ENCODE peak calls at places on chromosome 12, in five cellular contexts. G is sigmoid colon, Q is Peyer's patch, M is breast epithelium, Y is ovary. T is an unnamed sample.
A peak's percentile ranks its signal among the peaks of the same experiment; 100 is the strongest.

GRCh38 chr12:47717443-47718193 is 7.7 kb downstream of the ENDOU start:
- DNase-seq in G (peak; percentile 93), Q (peak; percentile 32), M (peak; percentile 61), Y (peak; percentile 86), T (peak; percentile 95)

GRCh38 chr12:109595321-109595902 is 21.8 kb downstream of the MVK start:
- DNase-seq in G (no peak), Q (no peak), M (no peak), Y (no peak), T (no peak)

GRCh38 chr12:67633708-67634107 is 14.8 kb upstream of the DYRK2 start:
- DNase-seq in G (no peak), Q (peak; percentile 57), M (no peak), Y (no peak), T (no peak)

GRCh38 chr12:6550294-6551062 is 5.4 kb downstream of the IFFO1 start:
- DNase-seq in G (no peak), Q (no peak), M (no peak), Y (no peak), T (no peak)

GRCh38 chr12:131290255-131290959 is 336.7 kb downstream of the ADGRD1 start:
- DNase-seq in G (no peak), Q (no peak), M (no peak), Y (no peak), T (peak; percentile 39)

GRCh38 chr12:124568431-124569374 is 1.3 kb upstream of the NCOR2 start:
- DNase-seq in G (peak; percentile 94), Q (peak; percentile 64), M (peak; percentile 71), Y (peak; percentile 82), T (peak; percentile 93)

GRCh38 chr12:92905811-92906554 is 23.1 kb downstream of the EEA1 start:
- DNase-seq in G (no peak), Q (no peak), M (no peak), Y (no peak), T (no peak)

GRCh38 chr12:60415361-60415760 is 819.5 kb downstream of the SLC16A7 start:
- DNase-seq in G (no peak), Q (no peak), M (no peak), Y (no peak), T (no peak)

GRCh38 chr12:46915861-46916260 is 90.1 kb upstream of the SLC38A4 start:
- DNase-seq in G (no peak), Q (no peak), M (no peak), Y (no peak), T (no peak)

GRCh38 chr12:111532741-111533140 is 66.4 kb downstream of the ATXN2 start:
- DNase-seq in G (no peak), Q (no peak), M (no peak), Y (no peak), T (no peak)

GRCh38 chr12:63978519-63978918 is 134.0 kb downstream of the SRGAP1 start:
- DNase-seq in G (no peak), Q (no peak), M (no peak), Y (no peak), T (no peak)

GRCh38 chr12:4478933-4479332 is 33.3 kb upstream of the FGF6 start:
- DNase-seq in G (no peak), Q (no peak), M (no peak), Y (no peak), T (no peak)

GRCh38 chr12:46371718-46372130 is 849 bp downstream of the SLC38A2 start:
- DNase-seq in G (peak; percentile 89), Q (peak; percentile 70), M (peak; percentile 45), Y (peak; percentile 63), T (peak; percentile 66)

GRCh38 chr12:1540690-1541089 is 53.7 kb downstream of the FBXL14 start:
- DNase-seq in G (no peak), Q (no peak), M (no peak), Y (no peak), T (no peak)

GRCh38 chr12:57621497-57622292 is 10.5 kb downstream of the ARHGEF25 start:
- DNase-seq in G (peak; percentile 81), Q (peak; percentile 55), M (no peak), Y (peak; percentile 72), T (peak; percentile 91)

DNA sequence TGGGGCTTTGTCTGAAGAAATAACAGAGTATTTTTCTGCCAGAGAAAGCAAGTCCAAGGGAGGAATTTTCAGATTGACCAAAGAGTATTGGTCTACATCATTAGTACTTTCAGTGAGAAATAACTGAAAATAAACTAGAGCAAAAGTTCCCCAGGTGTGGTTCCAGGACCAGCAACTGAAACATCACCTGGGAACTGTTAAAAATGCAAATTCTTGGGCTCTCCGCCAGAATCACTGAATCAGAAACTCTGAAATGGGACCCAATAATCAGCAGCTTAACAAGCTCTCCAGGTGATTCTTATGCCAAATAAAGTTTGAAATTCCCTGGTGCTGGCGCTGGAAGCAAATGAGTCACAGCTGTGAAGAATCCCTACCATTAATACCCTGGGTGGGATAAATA is 52.1 kb downstream of the EIF2S3B start:
- DNase-seq in G (no peak), Q (no peak), M (no peak), Y (no peak), T (no peak)
- TF ChIP-seq POLR2A in G (no peak), Q (no peak), M (no peak), Y (no peak), T (no peak)

DNA sequence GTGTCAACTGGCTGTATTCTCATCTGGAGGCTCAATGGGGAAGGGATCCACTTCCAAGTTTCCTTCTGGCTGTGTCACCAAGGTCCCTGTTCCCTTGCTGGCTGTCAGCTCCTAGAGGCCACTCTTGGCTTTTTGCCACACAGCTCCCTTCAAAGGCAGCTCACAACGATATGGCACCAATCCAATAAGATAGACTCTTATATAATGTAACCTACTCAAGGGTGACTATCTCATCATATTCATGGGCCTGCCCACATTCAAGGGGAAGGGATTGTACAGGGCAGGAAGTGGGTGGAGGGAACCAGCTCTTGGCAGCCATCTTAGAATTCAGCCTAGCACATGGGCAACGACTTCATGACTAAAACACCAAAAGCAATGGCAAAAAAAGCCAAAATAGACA is 98.7 kb upstream of the PLXNC1 start:
- DNase-seq in G (no peak), Q (no peak), M (no peak), Y (no peak), T (no peak)
- H3K4me3 ChIP-seq in G (no peak overlapping the region), Q (no peak overlapping the region), M (no peak overlapping the region), Y (no peak overlapping the region), T (no peak overlapping the region)

GRCh38 chr12:54204316-54204715 is 15.5 kb upstream of the SMUG1 start:
- DNase-seq in G (no peak), Q (no peak), M (no peak), Y (no peak), T (no peak)

GRCh38 chr12:54210400-54210790 is 21.6 kb upstream of the SMUG1 start:
- DNase-seq in G (no peak), Q (no peak), M (no peak), Y (no peak), T (no peak)

GRCh38 chr12:54208591-54208990 is 19.8 kb upstream of the SMUG1 start:
- DNase-seq in G (no peak), Q (no peak), M (no peak), Y (no peak), T (no peak)

GRCh38 chr12:54206807-54207206 is 18.0 kb upstream of the SMUG1 start:
- DNase-seq in G (no peak), Q (no peak), M (no peak), Y (no peak), T (no peak)

DNA sequence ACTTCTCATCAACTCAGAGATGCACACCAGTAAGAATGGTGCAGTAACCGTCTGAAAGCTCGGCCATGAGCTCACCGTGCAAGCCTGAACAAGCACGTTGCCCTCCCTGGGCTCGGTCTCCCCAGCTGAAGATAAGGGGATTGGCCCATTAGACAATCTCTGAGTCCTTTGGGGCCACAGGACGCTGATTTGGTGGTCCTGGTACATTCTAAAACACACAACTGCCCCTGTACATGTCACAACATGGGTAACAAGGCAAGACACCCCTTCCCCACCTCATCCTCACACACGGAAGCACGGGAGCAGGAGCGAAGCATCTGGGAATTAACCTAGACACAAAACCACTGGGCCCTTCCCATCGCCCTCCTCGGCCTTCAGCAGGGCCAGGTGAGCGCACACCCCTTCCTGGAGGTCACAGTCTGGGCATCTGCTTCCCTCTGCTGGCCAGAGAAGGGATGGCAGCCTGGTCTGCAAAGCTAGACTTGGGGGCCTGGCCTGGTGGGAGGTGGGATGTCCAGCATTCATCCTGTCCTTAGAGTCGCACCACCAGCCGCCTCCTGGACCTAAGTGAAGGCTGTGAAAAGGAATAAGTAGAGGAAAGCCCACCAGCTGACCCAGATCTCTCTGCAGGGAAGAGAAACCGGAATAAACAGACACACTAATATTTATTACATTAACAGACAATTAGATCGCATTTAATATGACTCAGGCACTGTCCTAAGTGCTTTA is 18.9 kb upstream of the SMUG1 start:
- DNase-seq in G (peak; percentile 81), Q (peak; percentile 82), M (peak; percentile 60), Y (peak; percentile 78), T (peak; percentile 69)
- TF ChIP-seq POLR2A in G (no peak), Q (no peak), M (no peak), Y (no peak), T (no peak)

GRCh38 chr12:70918321-70918720 is 2.2 kb downstream of the PTPRR start:
- DNase-seq in G (no peak), Q (no peak), M (no peak), Y (no peak), T (no peak)

GRCh38 chr12:70920891-70921290 is 353 bp upstream of the PTPRR start:
- DNase-seq in G (no peak), Q (no peak), M (no peak), Y (no peak), T (no peak)

GRCh38 chr12:70919161-70919560 is 1.4 kb downstream of the PTPRR start:
- DNase-seq in G (no peak), Q (no peak), M (no peak), Y (no peak), T (no peak)

GRCh38 chr12:70919597-70920035 is 922 bp downstream of the PTPRR start:
- DNase-seq in G (no peak), Q (no peak), M (no peak), Y (no peak), T (no peak)

DNA sequence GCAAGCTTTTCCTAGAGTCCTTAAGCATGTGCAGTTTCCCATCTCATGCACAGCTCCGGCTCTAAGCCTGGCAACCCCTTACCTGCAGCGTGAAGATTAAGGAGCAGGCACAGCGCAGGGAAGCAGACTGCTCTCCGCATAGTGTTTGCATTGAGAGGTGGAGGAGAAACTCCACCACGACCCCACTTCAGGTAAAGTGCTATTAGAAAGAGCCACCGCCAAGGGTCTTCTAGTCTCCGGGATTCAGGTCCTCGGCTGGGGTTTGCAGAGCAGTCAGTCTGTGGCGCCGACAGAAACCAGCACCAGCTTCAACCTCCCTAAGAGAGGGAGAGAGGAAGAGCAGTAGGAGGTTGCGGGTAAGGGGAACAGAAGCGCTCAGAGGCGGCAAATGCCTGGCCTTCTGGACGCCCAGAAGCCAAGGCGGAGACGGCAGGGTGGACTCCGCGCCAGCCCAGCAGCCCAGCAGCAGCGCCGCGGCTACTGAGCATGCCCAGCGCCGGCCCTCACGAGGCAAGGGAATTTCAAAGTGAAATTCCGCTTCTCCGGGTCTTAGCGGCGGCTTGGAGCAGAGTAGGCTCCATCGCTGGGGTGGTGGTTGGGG is at the start of gene PTPRR:
- DNase-seq in G (no peak), Q (no peak), M (no peak), Y (no peak), T (no peak)
- H3K4me3 ChIP-seq in G (no peak within 1 kb of the TSS), Q (no peak within 1 kb of the TSS), M (no peak within 1 kb of the TSS), Y (no peak within 1 kb of the TSS), T (no peak within 1 kb of the TSS)

T was measured in lower leg skin.